ENCODE peak calls at places on chromosome 3, in seven cellular contexts. W, U, I, Q, G, Y and N are unnamed samples.
A peak's percentile ranks its signal among the peaks of the same experiment; 100 is the strongest.

GRCh38 chr3:41682996-41683395 is 278.9 kb downstream of the ULK4 start:
- DNase-seq in W (no peak), U (no peak), I (peak; percentile 72), Q (no peak), G (no peak), Y (no peak), N (no peak)

GRCh38 chr3:30112904-30113484 is 493.4 kb upstream of the TGFBR2 start:
- DNase-seq in W (peak; percentile 57), U (peak; percentile 52), I (peak; percentile 31), Q (no peak), G (no peak), Y (no peak), N (no peak)

GRCh38 chr3:46845860-46846623 is 17.2 kb downstream of the MYL3 start:
- DNase-seq in W (peak; percentile 92), U (peak; percentile 95), I (peak; percentile 18), Q (peak; percentile 76), G (peak; percentile 83), Y (peak; percentile 94), N (peak; percentile 82)

GRCh38 chr3:13420051-13420816 is at the start of gene NUP210:
- DNase-seq in W (peak; percentile 78), U (peak; percentile 46), I (no peak), Q (peak; percentile 85), G (peak; percentile 37), Y (no peak), N (peak; percentile 22)

GRCh38 chr3:50658416-50658815 is 16.3 kb upstream of the DOCK3 start:
- DNase-seq in W (no peak), U (no peak), I (peak; percentile 64), Q (no peak), G (no peak), Y (peak; percentile 27), N (no peak)

GRCh38 chr3:27659279-27660021 is 62.7 kb downstream of the EOMES start:
- DNase-seq in W (peak; percentile 68), U (peak; percentile 70), I (peak; percentile 41), Q (no peak), G (peak; percentile 58), Y (peak; percentile 82), N (peak; percentile 63)

GRCh38 chr3:140292154-140292553 is 357.2 kb downstream of the CLSTN2 start:
- DNase-seq in W (no peak), U (no peak), I (peak; percentile 30), Q (no peak), G (no peak), Y (no peak), N (no peak)

GRCh38 chr3:156431334-156432121 is 123.4 kb downstream of the SSR3 start:
- DNase-seq in W (no peak), U (no peak), I (peak; percentile 60), Q (no peak), G (no peak), Y (no peak), N (no peak)

GRCh38 chr3:175212896-175213295 is 353.8 kb downstream of the NAALADL2 start:
- DNase-seq in W (no peak), U (no peak), I (peak; percentile 78), Q (no peak), G (no peak), Y (no peak), N (no peak)

GRCh38 chr3:196336319-196337145 is 1.7 kb downstream of the TM4SF19 start:
- DNase-seq in W (no peak), U (no peak), I (no peak), Q (no peak), G (no peak), Y (no peak), N (no peak)

GRCh38 chr3:77320514-77320913 is 280.6 kb downstream of the ROBO2 start:
- DNase-seq in W (peak; percentile 71), U (peak; percentile 56), I (no peak), Q (no peak), G (no peak), Y (no peak), N (no peak)

GRCh38 chr3:59469948-59470723 is 420.3 kb upstream of the CFAP20DC start:
- DNase-seq in W (no peak), U (no peak), I (peak; percentile 81), Q (no peak), G (no peak), Y (no peak), N (no peak)

GRCh38 chr3:97910931-97911351 is 61.3 kb downstream of the RIOX2 start:
- DNase-seq in W (peak; percentile 6), U (peak; percentile 93), I (no peak), Q (peak; percentile 5), G (no peak), Y (no peak), N (no peak)

GRCh38 chr3:177615015-177615414 is 417.7 kb upstream of the TBL1XR1 start:
- DNase-seq in W (no peak), U (no peak), I (peak; percentile 88), Q (no peak), G (peak; percentile 72), Y (peak; percentile 80), N (peak; percentile 81)

GRCh38 chr3:82521657-82522056 is 760.2 kb upstream of the GBE1 start:
- DNase-seq in W (no peak), U (no peak), I (no peak), Q (no peak), G (no peak), Y (no peak), N (no peak)

GRCh38 chr3:30749230-30749629 is 142.8 kb downstream of the TGFBR2 start:
- DNase-seq in W (no peak), U (peak; percentile 13), I (peak; percentile 54), Q (no peak), G (no peak), Y (no peak), N (no peak)

GRCh38 chr3:43733459-43734384 is 43.0 kb downstream of the ABHD5 start:
- DNase-seq in W (no peak), U (peak; percentile 88), I (no peak), Q (no peak), G (peak; percentile 40), Y (peak; percentile 88), N (peak; percentile 55)

GRCh38 chr3:35659808-35660207 is 20.5 kb downstream of the ARPP21 start:
- DNase-seq in W (peak; percentile 56), U (no peak), I (peak; percentile 9), Q (no peak), G (peak; percentile 52), Y (no peak), N (no peak)

GRCh38 chr3:149506540-149506939 is 32.0 kb downstream of the TM4SF4 start:
- DNase-seq in W (no peak), U (no peak), I (no peak), Q (no peak), G (no peak), Y (no peak), N (no peak)

GRCh38 chr3:78970656-78971055 is 797.1 kb downstream of the ROBO1 start:
- DNase-seq in W (no peak), U (no peak), I (peak; percentile 40), Q (no peak), G (no peak), Y (no peak), N (no peak)

GRCh38 chr3:189947948-189948723 is 172.6 kb downstream of the P3H2 start:
- DNase-seq in W (peak; percentile 34), U (peak; percentile 50), I (peak; percentile 68), Q (peak; percentile 50), G (no peak), Y (no peak), N (no peak)

GRCh38 chr3:189513281-189514151 is 117.7 kb upstream of the TP63 start:
- DNase-seq in W (peak; percentile 32), U (no peak), I (peak; percentile 68), Q (no peak), G (no peak), Y (no peak), N (no peak)

GRCh38 chr3:104943931-104944330 is 422.8 kb upstream of the ALCAM start:
- DNase-seq in W (no peak), U (no peak), I (no peak), Q (no peak), G (no peak), Y (no peak), N (no peak)

GRCh38 chr3:65714138-65714537 is 324.6 kb downstream of the MAGI1 start:
- DNase-seq in W (peak; percentile 61), U (peak; percentile 78), I (no peak), Q (peak; percentile 12), G (no peak), Y (no peak), N (peak; percentile 16)

GRCh38 chr3:35679409-35680080 is 40.2 kb downstream of the ARPP21 start:
- DNase-seq in W (no peak), U (no peak), I (no peak), Q (no peak), G (no peak), Y (no peak), N (no peak)

GRCh38 chr3:185606191-185606590 is 20.1 kb downstream of the SENP2 start:
- DNase-seq in W (no peak), U (no peak), I (no peak), Q (no peak), G (no peak), Y (no peak), N (no peak)
- H3K36me3 ChIP-seq in W (peaks cover 3% of the 10 kb centered on the region), U (no peaks in the 10 kb centered on the region), I (peaks cover 27% of the 10 kb centered on the region), Q (peaks cover 3% of the 10 kb centered on the region), G (peaks cover 6% of the 10 kb centered on the region), Y (peaks cover 2% of the 10 kb centered on the region), N (peaks cover 94% of the 10 kb centered on the region)

GRCh38 chr3:162702768-162703385 is 1206.3 kb downstream of the OTOL1 start:
- DNase-seq in W (no peak), U (no peak), I (no peak), Q (no peak), G (no peak), Y (no peak), N (no peak)

GRCh38 chr3:162704991-162705390 is 1208.4 kb downstream of the OTOL1 start:
- DNase-seq in W (peak; percentile 28), U (no peak), I (no peak), Q (no peak), G (no peak), Y (no peak), N (no peak)

DNA sequence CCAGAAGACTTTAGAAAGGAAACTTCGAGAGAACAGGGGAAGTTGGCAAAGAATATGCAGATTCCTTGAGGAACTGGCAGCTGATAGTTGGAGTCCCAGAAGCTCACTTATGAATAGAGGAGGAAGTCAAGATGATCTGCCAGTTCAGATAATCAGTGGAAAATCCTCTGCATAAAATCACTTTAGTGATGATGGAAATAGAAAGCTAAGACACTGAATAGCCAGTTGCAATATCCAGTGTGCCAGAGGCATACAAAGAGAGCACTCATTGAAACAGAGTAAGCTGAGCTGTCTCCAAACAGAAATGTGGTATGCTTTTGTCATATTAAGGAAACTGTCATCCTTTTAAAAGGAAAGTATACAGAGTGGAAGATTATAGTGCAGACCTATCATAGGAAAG is 1207.6 kb downstream of the OTOL1 start:
- DNase-seq in W (no peak), U (no peak), I (no peak), Q (no peak), G (no peak), Y (no peak), N (no peak)
- H3K4me3 ChIP-seq in W (no peak overlapping the region), U (no peak overlapping the region), I (no peak overlapping the region), Q (no peak overlapping the region), G (no peak overlapping the region), Y (no peak overlapping the region), N (no peak overlapping the region)

GRCh38 chr3:45513041-45513440 is 81.5 kb upstream of the LIMD1 start:
- DNase-seq in W (no peak), U (no peak), I (no peak), Q (no peak), G (no peak), Y (no peak), N (no peak)

GRCh38 chr3:45515999-45516804 is 78.3 kb upstream of the LIMD1 start:
- DNase-seq in W (no peak), U (no peak), I (no peak), Q (no peak), G (no peak), Y (no peak), N (no peak)

GRCh38 chr3:45516829-45517228 is 77.7 kb upstream of the LIMD1 start:
- DNase-seq in W (no peak), U (no peak), I (no peak), Q (no peak), G (no peak), Y (no peak), N (no peak)
- H3K36me3 ChIP-seq in W (no peaks in the 10 kb centered on the region), U (peaks cover 16% of the 10 kb centered on the region), I (peaks cover 6% of the 10 kb centered on the region), Q (peaks cover 14% of the 10 kb centered on the region), G (peaks cover 3% of the 10 kb centered on the region), Y (peaks cover 11% of the 10 kb centered on the region), N (peaks cover 75% of the 10 kb centered on the region)

GRCh38 chr3:171393032-171393744 is 67.0 kb downstream of the TNIK start:
- DNase-seq in W (no peak), U (peak; percentile 83), I (no peak), Q (no peak), G (no peak), Y (no peak), N (no peak)
- H3K4me3 ChIP-seq in W (no peak overlapping the region), U (no peak overlapping the region), I (no peak overlapping the region), Q (no peak overlapping the region), G (no peak overlapping the region), Y (no peak overlapping the region), N (peak overlapping the region; percentile 15)